ENCODE peak calls at places on chromosomes 13 and 19, in four cellular contexts. W, E, H and T are unnamed samples.

GRCh38 chr13:27792393-27793218 is at the start of gene GSX1:
- DNase-seq in W (peak), E (peak), H (peak), T (no peak)

GRCh38 chr19:23160766-23161165 is 43.9 kb downstream of the ZNF730 start:
- DNase-seq in W (no peak), E (no peak), H (no peak), T (no peak)

GRCh38 chr19:55179570-55180484 is at the start of gene SYT5:
- DNase-seq in W (peak), E (no peak), H (no peak), T (peak)

GRCh38 chr13:110965038-110965754 is 50.3 kb upstream of the ANKRD10 start:
- DNase-seq in W (peak), E (no peak), H (peak), T (no peak)

GRCh38 chr13:110641055-110642015 is 26.0 kb downstream of the NAXD start:
- DNase-seq in W (no peak), E (no peak), H (no peak), T (no peak)

GRCh38 chr19:10356431-10356830 is 17.0 kb upstream of the ICAM3 start:
- DNase-seq in W (no peak), E (no peak), H (no peak), T (no peak)

GRCh38 chr13:64640002-64640401 is 2590.1 kb downstream of the PCDH9 start:
- DNase-seq in W (no peak), E (no peak), H (no peak), T (no peak)

GRCh38 chr13:41652735-41653361 is 195.5 kb downstream of the RGCC start:
- DNase-seq in W (peak), E (peak), H (peak), T (peak)

GRCh38 chr19:4431808-4432674 is 25.6 kb downstream of the UBXN6 start:
- DNase-seq in W (no peak), E (no peak), H (no peak), T (no peak)

GRCh38 chr19:46761418-46761831 is 15.2 kb upstream of the STRN4 start:
- DNase-seq in W (no peak), E (no peak), H (peak), T (no peak)

GRCh38 chr19:4744451-4745170 is 21.0 kb upstream of the DPP9 start:
- DNase-seq in W (no peak), E (peak), H (peak), T (no peak)

GRCh38 chr19:662207-662961 is 630 bp downstream of the RNF126 start:
- DNase-seq in W (peak), E (no peak), H (peak), T (peak)